ENCODE peak calls at places on chromosomes 4 and X, in ten cellular contexts. U is fibroblast of villous mesenchyme, B is mammary epithelial cell, A is mucosa of descending colon, C is K562, X is fibroblast of the aortic adventitia, W is colonic mucosa, L is IMR-90, P is kidney, T is HCT116. O is an unnamed sample.

GRCh38 chr4:106585920-106586349 is 217.4 kb upstream of the GIMD1 start:
- DNase-seq in U (no peak), B (peak; percentile 71), A (no peak), C (no peak), X (peak; percentile 20), W (no peak), L (no peak), P (no peak), T (no peak), O (no peak)

GRCh38 chrX:3286196-3286920 is 60.1 kb downstream of the MXRA5 start:
- DNase-seq in U (peak; percentile 82), B (peak; percentile 72), A (no peak), C (no peak), X (peak; percentile 79), W (no peak), L (peak; percentile 74), P (no peak), T (peak; percentile 31), O (no peak)

GRCh38 chr4:31613946-31614623 is 893.9 kb downstream of the PCDH7 start:
- DNase-seq in U (no peak), B (peak; percentile 26), A (no peak), C (no peak), X (no peak), W (no peak), L (no peak), P (no peak), T (no peak), O (no peak)

GRCh38 chrX:153640736-153641574 is 6.0 kb upstream of the DUSP9 start:
- DNase-seq in U (no peak), B (no peak), A (no peak), C (no peak), X (no peak), W (no peak), L (no peak), P (peak; percentile 56), T (no peak), O (no peak)

GRCh38 chr4:40992472-40993298 is 221.7 kb downstream of the APBB2 start:
- DNase-seq in U (peak; percentile 97), B (peak; percentile 79), A (no peak), C (no peak), X (peak; percentile 78), W (no peak), L (peak; percentile 88), P (no peak), T (no peak), O (no peak)

GRCh38 chrX:397575-397974 is 10.9 kb upstream of the PPP2R3B start:
- DNase-seq in U (peak; percentile 71), B (no peak), A (no peak), C (no peak), X (peak; percentile 33), W (no peak), L (peak; percentile 46), P (no peak), T (no peak), O (no peak)

GRCh38 chrX:97751735-97752134 is 868.0 kb downstream of the RPA4 start:
- DNase-seq in U (no peak), B (peak; percentile 82), A (no peak), C (no peak), X (no peak), W (no peak), L (no peak), P (no peak), T (no peak), O (no peak)

GRCh38 chr4:172819353-172819752 is 349.3 kb upstream of the GALNT7 start:
- DNase-seq in U (no peak), B (no peak), A (no peak), C (no peak), X (no peak), W (no peak), L (no peak), P (no peak), T (no peak), O (no peak)

GRCh38 chrX:39900788-39901170 is 197.0 kb downstream of the BCOR start:
- DNase-seq in U (peak; percentile 12), B (no peak), A (no peak), C (no peak), X (no peak), W (no peak), L (no peak), P (no peak), T (no peak), O (peak; percentile 39)

GRCh38 chr4:161256716-161257115 is 907.1 kb downstream of the FSTL5 start:
- DNase-seq in U (no peak), B (no peak), A (no peak), C (no peak), X (no peak), W (no peak), L (no peak), P (no peak), T (peak; percentile 7), O (peak; percentile 23)

GRCh38 chrX:120453985-120454384 is 15.1 kb downstream of the LAMP2 start:
- DNase-seq in U (peak; percentile 29), B (peak; percentile 67), A (no peak), C (no peak), X (peak; percentile 21), W (no peak), L (no peak), P (no peak), T (no peak), O (no peak)

GRCh38 chrX:120452131-120452530 is 17.0 kb downstream of the LAMP2 start:
- DNase-seq in U (peak; percentile 46), B (no peak), A (peak; percentile 10), C (peak; percentile 34), X (peak; percentile 33), W (no peak), L (peak; percentile 26), P (no peak), T (no peak), O (peak; percentile 20)

GRCh38 chrX:120446503-120446902 is 22.6 kb downstream of the LAMP2 start:
- DNase-seq in U (peak; percentile 78), B (peak; percentile 64), A (no peak), C (no peak), X (peak; percentile 62), W (no peak), L (peak; percentile 59), P (no peak), T (no peak), O (no peak)

GRCh38 chrX:120450163-120450562 is 18.9 kb downstream of the LAMP2 start:
- DNase-seq in U (no peak), B (peak; percentile 16), A (no peak), C (no peak), X (peak; percentile 10), W (no peak), L (no peak), P (no peak), T (no peak), O (peak; percentile 8)
- TF ChIP-seq CTCF in U (peak; percentile 24), B (peak; percentile 17), A (no peak), C (peak; percentile 15), X (no peak), W (no peak), L (peak; percentile 22), P (no peak), T (peak; percentile 6), O (peak; percentile 40)

GRCh38 chr4:158913766-158914165 is 144.9 kb downstream of the FNIP2 start:
- DNase-seq in U (peak; percentile 33), B (no peak), A (no peak), C (no peak), X (peak; percentile 49), W (no peak), L (no peak), P (no peak), T (no peak), O (no peak)
- H3K4me3 ChIP-seq in U (no peak overlapping the region), B (no peak overlapping the region), A (no peak overlapping the region), C (no peak overlapping the region), X (no peak overlapping the region), W (no peak overlapping the region), L (no peak overlapping the region), P (no peak overlapping the region), T (no peak overlapping the region), O (no peak overlapping the region)

GRCh38 chrX:21481761-21482160 is 107.5 kb downstream of the CNKSR2 start:
- DNase-seq in U (no peak), B (no peak), A (no peak), C (no peak), X (no peak), W (no peak), L (no peak), P (no peak), T (no peak), O (no peak)

GRCh38 chrX:21479695-21480280 is 105.6 kb downstream of the CNKSR2 start:
- DNase-seq in U (peak; percentile 63), B (peak; percentile 30), A (peak; percentile 4), C (no peak), X (peak; percentile 74), W (no peak), L (peak; percentile 54), P (no peak), T (no peak), O (peak; percentile 43)
- TF ChIP-seq CTCF in U (peak; percentile 57), B (peak; percentile 69), A (peak; percentile 13), C (no peak), X (peak; percentile 75), W (peak; percentile 38), L (peak; percentile 69), P (peak; percentile 30), T (peak; percentile 40), O (peak; percentile 76)

DNA sequence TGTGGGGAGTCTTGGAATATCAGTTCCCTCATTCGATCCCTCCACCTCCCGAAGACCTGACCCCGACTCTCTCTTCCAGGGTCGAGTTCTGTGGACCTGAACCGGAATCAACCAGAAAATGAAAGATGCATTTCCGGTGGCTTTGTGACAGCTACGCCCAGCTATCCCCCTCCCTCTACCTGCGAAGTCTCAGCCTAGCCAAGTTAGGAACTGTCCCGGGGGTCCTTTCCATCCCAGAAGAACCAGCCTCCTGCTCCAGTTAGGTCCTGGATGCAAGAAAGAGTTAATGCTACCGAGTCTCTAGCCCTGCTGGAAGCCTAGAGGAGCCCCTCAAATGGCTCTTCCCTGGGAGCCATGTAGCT is 13.4 kb upstream of the ETDC start:
- DNase-seq in U (no peak), B (no peak), A (no peak), C (no peak), X (no peak), W (no peak), L (no peak), P (no peak), T (no peak), O (no peak)
- H3K4me3 ChIP-seq in U (peak overlapping the region; percentile 41), B (no peak overlapping the region), A (no peak overlapping the region), C (no peak overlapping the region), X (peak overlapping the region; percentile 53), W (no peak overlapping the region), L (peak overlapping the region; percentile 52), P (peak overlapping the region; percentile 29), T (no peak overlapping the region), O (peak overlapping the region; percentile 53)